ENCODE peak calls at places on chromosomes 2 and 18, in nine cellular contexts. U is HCT116; V is endodermal cell; D is fibroblast of lung; J is stimulated activated CD8-positive, alpha-beta memory T cell treated with anti-CD3 and anti-CD28 coated beads, Interleukin-2, amount 100 ng/mL, for 48 hours; K is H9; C is caudate nucleus; T is pancreas; W is left cardiac atrium. M is an unnamed sample.

GRCh38 chr2:130728549-130729310 is at the start of gene GPR148:
- DNase-seq in T (no peak), C (no peak), V (peak), D (no peak), K (no peak), U (no peak), J (no peak), W (no peak), M (no peak)

GRCh38 chr18:37534627-37535026 is 31.0 kb downstream of the CELF4 start:
- DNase-seq in W (no peak), K (no peak), D (no peak), C (no peak), T (no peak), V (no peak), U (no peak), J (no peak), M (no peak)

GRCh38 chr18:63161728-63162195 is 157.8 kb downstream of the BCL2 start:
- DNase-seq in W (peak), K (no peak), C (peak), U (no peak), T (peak), J (peak), D (peak), V (no peak), M (no peak)

GRCh38 chr2:61789807-61790602 is 63.9 kb downstream of the FAM161A start:
- DNase-seq in T (no peak), D (no peak), C (no peak), J (no peak), K (no peak), U (no peak), W (no peak), V (peak), M (no peak)

GRCh38 chr2:157427003-157427921 is 16.6 kb downstream of the CYTIP start:
- DNase-seq in V (no peak), T (no peak), W (no peak), J (no peak), D (no peak), K (no peak), C (no peak), U (no peak), M (no peak)

GRCh38 chr2:1944986-1945385 is 200.7 kb upstream of the PXDN start:
- DNase-seq in D (no peak), T (no peak), U (no peak), C (no peak), K (no peak), J (no peak), V (no peak), W (no peak), M (no peak)

GRCh38 chr2:241598061-241598460 is 38.9 kb downstream of the THAP4 start:
- DNase-seq in T (no peak), W (no peak), J (no peak), C (no peak), K (no peak), D (no peak), U (no peak), V (no peak), M (no peak)

GRCh38 chr2:64354857-64355680 is 98.9 kb upstream of the LGALSL start:
- DNase-seq in D (peak), U (no peak), V (no peak), J (no peak), W (no peak), K (no peak), T (no peak), C (no peak), M (peak)

GRCh38 chr2:188765522-188765921 is 208.7 kb upstream of the COL3A1 start:
- DNase-seq in K (no peak), W (peak), D (peak), C (no peak), T (no peak), V (peak), U (peak), J (no peak), M (no peak)

GRCh38 chr2:162291748-162292147 is 26.7 kb downstream of the IFIH1 start:
- DNase-seq in U (no peak), K (no peak), W (no peak), V (no peak), D (no peak), J (no peak), T (no peak), C (no peak), M (no peak)

GRCh38 chr18:12420831-12421421 is 13.2 kb downstream of the PRELID3A start:
- DNase-seq in V (peak), J (no peak), W (no peak), K (peak), D (no peak), T (no peak), C (peak), U (no peak), M (peak)

GRCh38 chr2:162056796-162057399 is 17.1 kb downstream of the DPP4 start:
- DNase-seq in V (no peak), D (no peak), W (no peak), K (no peak), J (no peak), U (no peak), T (no peak), C (no peak), M (no peak)